ENCODE peak calls at places on chromosomes 5 and 9, in seven cellular contexts. M is tibial artery, J is OCI-LY7, V is WERI-Rb-1, L is body of pancreas, K is colonic mucosa, X is A673. Q is an unnamed sample.

GRCh38 chr5:64947801-64948200 is 179.1 kb downstream of the CWC27 start:
- DNase-seq in M (no peak), J (no peak), V (no peak), L (no peak), K (no peak), X (no peak), Q (no peak)

GRCh38 chr5:7518947-7519560 is 123.1 kb downstream of the ADCY2 start:
- DNase-seq in M (no peak), J (no peak), V (peak; percentile 73), L (no peak), K (no peak), X (peak; percentile 26), Q (peak; percentile 5)

GRCh38 chr9:37452611-37453010 is 12.6 kb downstream of the ZBTB5 start:
- DNase-seq in M (no peak), J (no peak), V (no peak), L (no peak), K (no peak), X (no peak), Q (no peak)

GRCh38 chr5:6780802-6781391 is 67.7 kb downstream of the TENT4A start:
- DNase-seq in M (no peak), J (peak; percentile 52), V (peak; percentile 60), L (no peak), K (no peak), X (peak; percentile 54), Q (peak; percentile 15)

GRCh38 chr5:173864126-173865075 is 23.7 kb upstream of the CPEB4 start:
- DNase-seq in M (no peak), J (no peak), V (no peak), L (peak; percentile 52), K (peak; percentile 69), X (no peak), Q (peak; percentile 52)

GRCh38 chr5:78886650-78887230 is 98.4 kb downstream of the ARSB start:
- DNase-seq in M (no peak), J (peak; percentile 44), V (no peak), L (no peak), K (no peak), X (peak; percentile 22), Q (no peak)

GRCh38 chr9:114539718-114540410 is 34.6 kb upstream of the WHRN start:
- DNase-seq in M (no peak), J (peak; percentile 77), V (no peak), L (no peak), K (no peak), X (no peak), Q (no peak)

GRCh38 chr5:126531543-126532120 is 63.4 kb downstream of the ALDH7A1 start:
- DNase-seq in M (no peak), J (no peak), V (no peak), L (no peak), K (no peak), X (no peak), Q (no peak)

GRCh38 chr5:83548556-83548955 is 77.0 kb downstream of the VCAN start:
- DNase-seq in M (no peak), J (no peak), V (no peak), L (no peak), K (no peak), X (no peak), Q (no peak)

GRCh38 chr5:90518666-90519065 is 10.7 kb downstream of the LYSMD3 start:
- DNase-seq in M (no peak), J (peak; percentile 5), V (no peak), L (no peak), K (no peak), X (peak; percentile 91), Q (no peak)

GRCh38 chr5:180162304-180162661 is 46.7 kb downstream of the RASGEF1C start:
- DNase-seq in M (no peak), J (no peak), V (no peak), L (no peak), K (no peak), X (no peak), Q (no peak)

GRCh38 chr5:158644301-158644700 is 455.4 kb downstream of the EBF1 start:
- DNase-seq in M (no peak), J (no peak), V (no peak), L (no peak), K (no peak), X (no peak), Q (no peak)

GRCh38 chr9:89277454-89277853 is 33.5 kb upstream of the CKS2 start:
- DNase-seq in M (no peak), J (no peak), V (no peak), L (no peak), K (no peak), X (no peak), Q (peak; percentile 71)

GRCh38 chr9:88835772-88836171 is 155.5 kb upstream of the S1PR3 start:
- DNase-seq in M (no peak), J (no peak), V (no peak), L (no peak), K (no peak), X (peak; percentile 95), Q (no peak)

DNA sequence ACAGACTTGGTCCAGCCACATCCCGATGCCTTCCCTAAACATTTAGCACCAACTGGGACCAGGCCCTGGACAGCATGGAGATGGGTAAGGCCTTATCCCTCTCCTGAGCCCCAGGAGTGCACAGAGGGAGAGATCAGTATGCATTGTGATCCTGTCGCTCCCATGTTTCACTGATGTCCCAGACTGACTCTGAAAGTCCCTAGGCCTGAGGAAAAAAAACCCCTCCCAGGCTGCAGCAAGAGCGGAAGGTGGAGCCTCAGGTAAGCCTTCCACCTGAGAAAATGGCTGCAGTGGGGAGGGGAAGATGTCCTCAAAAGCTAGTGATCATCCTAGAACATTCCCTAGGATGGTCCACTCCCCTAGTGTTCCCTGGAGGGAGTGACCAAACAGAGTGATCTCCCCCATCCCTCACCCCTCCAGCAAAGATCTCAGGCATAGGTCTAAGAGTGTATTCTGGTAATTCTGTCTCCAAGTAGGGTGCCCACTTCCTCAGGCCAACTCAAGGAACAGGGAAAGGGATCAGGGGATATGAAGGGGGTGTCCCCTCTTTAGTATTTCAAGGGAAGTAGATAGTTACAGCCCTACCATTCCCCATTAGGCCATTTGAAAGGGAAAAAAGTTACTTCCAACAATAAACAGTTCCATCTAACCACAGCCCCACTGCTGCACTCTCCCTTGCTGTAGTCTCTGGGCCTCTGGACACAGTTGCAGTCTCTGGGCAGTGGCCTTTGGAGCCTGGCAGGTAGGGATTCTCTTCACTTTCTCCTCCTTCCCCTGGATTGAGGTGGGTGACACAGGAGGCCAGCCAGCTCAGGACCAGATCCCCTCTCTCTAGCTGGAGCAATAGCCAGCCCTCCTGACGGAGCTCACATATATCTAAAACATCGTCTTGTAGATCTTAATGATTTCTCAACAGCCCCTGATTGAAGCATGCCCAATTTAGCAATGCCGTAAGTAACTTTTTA is 6.8 kb upstream of the CXXC5 start:
- DNase-seq in M (peak; percentile 55), J (no peak), V (peak; percentile 13), L (no peak), K (peak; percentile 26), X (no peak), Q (no peak)
- H3K27ac ChIP-seq in M (no peak overlapping the region), J (no peak overlapping the region), V (peak overlapping the region; percentile 95), L (peak overlapping the region; percentile 13), K (no peak overlapping the region), X (no peak overlapping the region), Q (no peak overlapping the region)

GRCh38 chr9:2634818-2635217 is 13.2 kb downstream of the VLDLR start:
- DNase-seq in M (no peak), J (no peak), V (peak; percentile 10), L (no peak), K (no peak), X (no peak), Q (no peak)
- H3K27ac ChIP-seq in M (no peak overlapping the region), J (no peak overlapping the region), V (no peak overlapping the region), L (no peak overlapping the region), K (no peak overlapping the region), X (no peak overlapping the region), Q (no peak overlapping the region)

GRCh38 chr9:93126151-93126781 is 7.8 kb downstream of the NINJ1 start:
- DNase-seq in M (peak; percentile 53), J (no peak), V (no peak), L (peak; percentile 17), K (no peak), X (no peak), Q (no peak)

GRCh38 chr9:93128715-93129224 is 5.3 kb downstream of the NINJ1 start:
- DNase-seq in M (no peak), J (no peak), V (no peak), L (no peak), K (no peak), X (no peak), Q (no peak)

GRCh38 chr9:93126825-93127368 is 7.2 kb downstream of the NINJ1 start:
- DNase-seq in M (peak; percentile 80), J (no peak), V (no peak), L (peak; percentile 14), K (no peak), X (no peak), Q (no peak)

GRCh38 chr9:93128011-93128714 is 5.9 kb downstream of the NINJ1 start:
- DNase-seq in M (no peak), J (no peak), V (no peak), L (no peak), K (no peak), X (no peak), Q (no peak)

DNA sequence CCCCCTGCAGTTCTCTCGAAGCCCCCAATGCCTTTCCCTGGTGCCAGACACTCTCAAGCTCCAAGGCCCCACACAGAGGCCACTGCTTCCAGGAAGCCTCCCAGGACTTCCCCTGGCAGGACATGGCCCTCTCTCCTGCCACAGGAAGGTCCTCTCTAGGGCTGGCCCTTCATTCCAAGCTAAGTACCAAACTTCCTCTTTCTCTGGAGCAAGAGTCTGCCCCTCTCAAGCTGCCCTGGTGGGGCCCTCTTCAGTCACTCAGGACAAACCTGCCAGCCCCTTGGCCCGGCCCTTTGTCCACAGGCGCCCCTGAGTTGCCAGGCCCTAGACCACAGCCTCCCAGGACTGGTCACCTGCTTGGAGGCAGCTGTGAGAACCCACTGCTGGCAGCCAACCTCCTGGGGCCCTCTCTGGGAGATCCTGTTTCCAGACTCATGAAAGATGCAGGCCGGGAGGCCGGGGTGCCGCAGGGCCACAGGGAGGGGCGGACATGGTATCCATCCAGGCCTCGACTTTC is 6.6 kb downstream of the NINJ1 start:
- DNase-seq in M (peak; percentile 68), J (no peak), V (no peak), L (peak; percentile 13), K (no peak), X (no peak), Q (no peak)
- H3K27ac ChIP-seq in M (peak overlapping the region; percentile 42), J (no peak overlapping the region), V (no peak overlapping the region), L (no peak overlapping the region), K (peak overlapping the region; percentile 44), X (peak overlapping the region; percentile 23), Q (no peak overlapping the region)

DNA sequence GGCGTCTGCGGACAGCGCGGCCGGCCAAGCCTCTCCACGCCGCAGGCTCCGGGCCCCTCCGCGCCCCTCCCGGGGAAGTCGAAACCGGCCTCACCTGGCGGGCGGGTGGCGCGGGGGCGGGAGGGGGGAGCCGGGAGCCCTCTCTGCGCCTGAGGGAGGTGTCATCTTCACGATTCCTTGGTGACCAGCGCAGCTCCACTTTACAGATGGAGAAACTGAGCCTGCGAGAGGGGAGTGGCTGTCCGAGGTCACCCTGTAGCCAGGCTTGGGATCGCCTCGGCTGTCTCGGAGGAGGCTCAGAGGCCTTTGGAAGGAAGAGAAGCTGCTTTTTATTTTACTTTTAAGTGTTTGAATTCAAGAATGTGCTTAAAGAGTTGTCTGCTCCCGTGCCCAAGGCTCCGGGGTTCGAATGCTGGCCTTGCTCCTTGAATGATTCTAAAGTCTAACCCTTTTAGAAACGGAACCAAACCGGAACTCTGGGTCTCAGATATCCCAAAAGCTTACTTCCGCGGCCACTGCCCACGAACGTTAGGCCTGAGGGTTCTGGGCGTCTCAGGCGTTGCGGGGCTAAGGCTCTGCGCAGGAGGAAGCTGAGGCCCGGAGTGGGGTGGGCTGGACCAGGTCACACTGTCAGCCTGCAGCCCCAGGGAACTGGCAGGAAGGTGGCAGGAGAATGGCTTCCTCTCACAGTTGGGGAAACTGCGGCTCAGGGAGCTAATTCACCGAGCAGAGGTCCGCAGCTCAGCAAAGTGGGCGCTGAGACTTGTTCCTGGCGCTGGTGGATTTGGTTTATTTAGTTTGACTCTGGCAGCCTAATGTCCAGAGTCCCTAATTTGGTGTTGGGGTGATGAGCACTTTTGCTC is 827 bp downstream of the SUSD3 start:
- DNase-seq in M (no peak), J (peak; percentile 66), V (no peak), L (peak; percentile 13), K (no peak), X (no peak), Q (no peak)
- H3K27ac ChIP-seq in M (peak overlapping the region; percentile 69), J (peak overlapping the region; percentile 95), V (no peak overlapping the region), L (no peak overlapping the region), K (peak overlapping the region; percentile 61), X (no peak overlapping the region), Q (peak overlapping the region; percentile 78)